ENCODE peak calls at places on chromosomes 2 and 18, in six cellular contexts. O is ELR, C is NCI-H2081, L is NCI-H748 treated with DMSO at 0.1 percent for 48 hours, S is adrenal gland, T is posterior cingulate gyrus. U is an unnamed sample.

GRCh38 chr2:26617259-26618083 is 23.7 kb downstream of the CIB4 start:
- DNase-seq in T (no peak), O (no peak), L (no peak), S (peak), C (no peak), U (no peak)

GRCh38 chr18:24051256-24051947 is 36.8 kb downstream of the TTC39C start:
- DNase-seq in T (no peak), L (no peak), S (peak), O (peak), C (no peak), U (no peak)

GRCh38 chr2:16391986-16392385 is 273.6 kb downstream of the CYRIA start:
- DNase-seq in O (no peak), L (no peak), T (no peak), S (no peak), C (no peak), U (no peak)

GRCh38 chr18:1020731-1021344 is 116.2 kb downstream of the ADCYAP1 start:
- DNase-seq in O (no peak), C (no peak), T (no peak), L (no peak), S (no peak), U (no peak)

GRCh38 chr18:10475633-10476388 is 21.4 kb downstream of the APCDD1 start:
- DNase-seq in L (no peak), S (no peak), T (peak), O (no peak), C (no peak), U (no peak)

GRCh38 chr2:47534179-47534919 is 131.4 kb downstream of the MSH2 start:
- DNase-seq in L (no peak), T (no peak), O (peak), C (peak), S (peak), U (no peak)

GRCh38 chr2:58146707-58147106 is 94.4 kb downstream of the FANCL start:
- DNase-seq in C (no peak), S (no peak), L (no peak), O (peak), T (no peak), U (no peak)

GRCh38 chr2:234178309-234179030 is 128.0 kb downstream of the SPP2 start:
- DNase-seq in O (peak), S (no peak), C (no peak), T (no peak), L (no peak), U (no peak)

GRCh38 chr18:22032392-22032961 is 136.9 kb upstream of the GATA6 start:
- DNase-seq in C (no peak), S (peak), L (no peak), T (no peak), O (peak), U (no peak)

GRCh38 chr2:101420623-101421022 is 33.3 kb upstream of the CREG2 start:
- DNase-seq in S (no peak), O (no peak), T (no peak), C (no peak), L (no peak), U (no peak)

GRCh38 chr2:134220525-134220924 is 33.3 kb upstream of the MGAT5 start:
- DNase-seq in L (no peak), T (no peak), C (peak), O (no peak), S (no peak), U (no peak)

GRCh38 chr18:68445668-68446426 is 269.1 kb downstream of the TMX3 start:
- DNase-seq in O (no peak), S (no peak), C (no peak), L (no peak), T (no peak), U (no peak)

GRCh38 chr2:240564571-240565266 is 3.6 kb upstream of the RNPEPL1 start:
- DNase-seq in T (no peak), L (no peak), C (no peak), O (peak), S (peak), U (peak)